ENCODE peak calls at places on chromosome 13, in five cellular contexts. One of them, this sample, is unnamed.

GRCh38 chr13:57632276-57633140 is 964 bp downstream of the PCDH17 start:
- DNase-seq in CD8-positive, alpha-beta memory T cell: no peak
- DNase-seq in bronchial epithelial cell: no peak
- DNase-seq in sigmoid colon: peak; percentile 62
- DNase-seq in psoas muscle: peak; percentile 12
- DNase-seq in this sample: no peak

GRCh38 chr13:74061939-74062595 is 72.1 kb downstream of the KLF12 start:
- DNase-seq in sigmoid colon: no peak
- DNase-seq in bronchial epithelial cell: no peak
- DNase-seq in psoas muscle: no peak
- DNase-seq in CD8-positive, alpha-beta memory T cell: peak; percentile 53
- DNase-seq in this sample: peak; percentile 23

GRCh38 chr13:33649212-33649917 is 168.6 kb upstream of the RFC3 start:
- DNase-seq in bronchial epithelial cell: peak; percentile 26
- DNase-seq in CD8-positive, alpha-beta memory T cell: no peak
- DNase-seq in psoas muscle: no peak
- DNase-seq in sigmoid colon: no peak
- DNase-seq in this sample: no peak

GRCh38 chr13:59094149-59094548 is 1069.6 kb downstream of the DIAPH3 start:
- DNase-seq in psoas muscle: no peak
- DNase-seq in CD8-positive, alpha-beta memory T cell: no peak
- DNase-seq in bronchial epithelial cell: peak; percentile 1
- DNase-seq in sigmoid colon: no peak
- DNase-seq in this sample: no peak

GRCh38 chr13:93079294-93079693 is 147.3 kb upstream of the GPC6 start:
- DNase-seq in sigmoid colon: no peak
- DNase-seq in bronchial epithelial cell: peak; percentile 4
- DNase-seq in psoas muscle: no peak
- DNase-seq in CD8-positive, alpha-beta memory T cell: no peak
- DNase-seq in this sample: no peak

GRCh38 chr13:90640976-90641375 is 706.5 kb upstream of the MIR17HG start:
- DNase-seq in bronchial epithelial cell: peak; percentile 66
- DNase-seq in psoas muscle: no peak
- DNase-seq in CD8-positive, alpha-beta memory T cell: no peak
- DNase-seq in sigmoid colon: no peak
- DNase-seq in this sample: no peak

GRCh38 chr13:22126433-22127021 is 455.7 kb downstream of the FGF9 start:
- DNase-seq in sigmoid colon: no peak
- DNase-seq in psoas muscle: no peak
- DNase-seq in CD8-positive, alpha-beta memory T cell: no peak
- DNase-seq in bronchial epithelial cell: no peak
- DNase-seq in this sample: no peak

GRCh38 chr13:110328509-110328908 is 21.4 kb downstream of the COL4A2 start:
- DNase-seq in psoas muscle: no peak
- DNase-seq in bronchial epithelial cell: no peak
- DNase-seq in sigmoid colon: peak; percentile 52
- DNase-seq in CD8-positive, alpha-beta memory T cell: no peak
- DNase-seq in this sample: no peak

GRCh38 chr13:94138831-94139230 is 340.7 kb downstream of the DCT start:
- DNase-seq in bronchial epithelial cell: no peak
- DNase-seq in psoas muscle: no peak
- DNase-seq in sigmoid colon: no peak
- DNase-seq in CD8-positive, alpha-beta memory T cell: no peak
- DNase-seq in this sample: no peak

GRCh38 chr13:21833921-21834320 is 163.0 kb downstream of the FGF9 start:
- DNase-seq in psoas muscle: no peak
- DNase-seq in sigmoid colon: no peak
- DNase-seq in bronchial epithelial cell: no peak
- DNase-seq in CD8-positive, alpha-beta memory T cell: no peak
- DNase-seq in this sample: no peak

GRCh38 chr13:76973920-76974617 is 17.8 kb upstream of the CLN5 start:
- DNase-seq in CD8-positive, alpha-beta memory T cell: no peak
- DNase-seq in psoas muscle: no peak
- DNase-seq in sigmoid colon: no peak
- DNase-seq in bronchial epithelial cell: no peak
- DNase-seq in this sample: no peak

GRCh38 chr13:33126909-33127607 is 110.8 kb downstream of the KL start:
- DNase-seq in bronchial epithelial cell: no peak
- DNase-seq in CD8-positive, alpha-beta memory T cell: no peak
- DNase-seq in sigmoid colon: peak; percentile 75
- DNase-seq in psoas muscle: peak; percentile 43
- DNase-seq in this sample: no peak

GRCh38 chr13:98033277-98034247 is 80.1 kb downstream of the IPO5 start:
- DNase-seq in bronchial epithelial cell: peak; percentile 38
- DNase-seq in CD8-positive, alpha-beta memory T cell: no peak
- DNase-seq in sigmoid colon: no peak
- DNase-seq in psoas muscle: no peak
- DNase-seq in this sample: peak; percentile 19

GRCh38 chr13:94080527-94080926 is 399.0 kb downstream of the DCT start:
- DNase-seq in psoas muscle: no peak
- DNase-seq in CD8-positive, alpha-beta memory T cell: no peak
- DNase-seq in bronchial epithelial cell: no peak
- DNase-seq in sigmoid colon: no peak
- DNase-seq in this sample: no peak

GRCh38 chr13:50679321-50679720 is 164.2 kb downstream of the DLEU7 start:
- DNase-seq in psoas muscle: no peak
- DNase-seq in bronchial epithelial cell: peak; percentile 29
- DNase-seq in sigmoid colon: no peak
- DNase-seq in CD8-positive, alpha-beta memory T cell: no peak
- DNase-seq in this sample: no peak

GRCh38 chr13:41465215-41465907 is 8.0 kb downstream of the RGCC start:
- DNase-seq in sigmoid colon: no peak
- DNase-seq in CD8-positive, alpha-beta memory T cell: peak; percentile 95
- DNase-seq in bronchial epithelial cell: peak; percentile 88
- DNase-seq in psoas muscle: peak; percentile 58
- DNase-seq in this sample: peak; percentile 10

GRCh38 chr13:75359266-75359665 is 122.7 kb downstream of the TBC1D4 start:
- DNase-seq in bronchial epithelial cell: peak; percentile 84
- DNase-seq in sigmoid colon: no peak
- DNase-seq in psoas muscle: no peak
- DNase-seq in CD8-positive, alpha-beta memory T cell: no peak
- DNase-seq in this sample: peak; percentile 71

GRCh38 chr13:55497486-55497885 is 1643.2 kb upstream of the PRR20A start:
- DNase-seq in bronchial epithelial cell: no peak
- DNase-seq in CD8-positive, alpha-beta memory T cell: no peak
- DNase-seq in psoas muscle: no peak
- DNase-seq in sigmoid colon: no peak
- DNase-seq in this sample: no peak

GRCh38 chr13:34578471-34578870 is 363.6 kb upstream of the NBEA start:
- DNase-seq in bronchial epithelial cell: peak; percentile 93
- DNase-seq in CD8-positive, alpha-beta memory T cell: no peak
- DNase-seq in psoas muscle: no peak
- DNase-seq in sigmoid colon: no peak
- DNase-seq in this sample: no peak

GRCh38 chr13:29204651-29205050 is 384.5 kb downstream of the MTUS2 start:
- DNase-seq in psoas muscle: no peak
- DNase-seq in bronchial epithelial cell: no peak
- DNase-seq in sigmoid colon: no peak
- DNase-seq in CD8-positive, alpha-beta memory T cell: no peak
- DNase-seq in this sample: no peak

GRCh38 chr13:45185286-45185685 is 15.6 kb downstream of the KCTD4 start:
- DNase-seq in sigmoid colon: no peak
- DNase-seq in psoas muscle: no peak
- DNase-seq in CD8-positive, alpha-beta memory T cell: no peak
- DNase-seq in bronchial epithelial cell: no peak
- DNase-seq in this sample: no peak
- H3K4me3 ChIP-seq in sigmoid colon: no peak overlapping the region
- H3K4me3 ChIP-seq in psoas muscle: no peak overlapping the region
- H3K4me3 ChIP-seq in CD8-positive, alpha-beta memory T cell: no peak overlapping the region
- H3K4me3 ChIP-seq in bronchial epithelial cell: no peak overlapping the region
- H3K4me3 ChIP-seq in this sample: no peak overlapping the region

DNA sequence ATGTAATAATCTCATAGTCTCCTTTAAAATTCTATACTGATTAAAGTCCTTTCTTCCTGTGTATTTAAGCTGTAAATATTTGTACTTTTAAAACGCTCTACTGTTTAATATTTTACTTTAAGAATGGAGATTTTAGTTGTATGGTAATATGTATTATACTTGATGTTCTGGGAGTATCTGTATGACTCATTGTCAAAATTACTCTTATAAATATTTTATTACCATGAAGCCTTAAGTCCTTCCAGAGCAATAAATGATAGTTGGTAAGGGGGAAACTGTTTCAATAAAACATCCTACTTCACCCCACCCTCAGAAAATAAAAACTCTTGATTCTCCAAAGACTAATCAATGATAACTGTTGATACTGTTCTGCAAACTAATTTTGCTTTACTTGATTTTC is 6.4 kb downstream of the PCDH9 start:
- DNase-seq in CD8-positive, alpha-beta memory T cell: no peak
- DNase-seq in sigmoid colon: no peak
- DNase-seq in bronchial epithelial cell: peak; percentile 13
- DNase-seq in psoas muscle: no peak
- DNase-seq in this sample: no peak
- H3K4me3 ChIP-seq in CD8-positive, alpha-beta memory T cell: no peak overlapping the region
- H3K4me3 ChIP-seq in sigmoid colon: peak overlapping the region; percentile 17
- H3K4me3 ChIP-seq in bronchial epithelial cell: no peak overlapping the region
- H3K4me3 ChIP-seq in psoas muscle: peak overlapping the region; percentile 45
- H3K4me3 ChIP-seq in this sample: no peak overlapping the region

GRCh38 chr13:67281476-67281875 is 51.3 kb upstream of the PCDH9 start:
- DNase-seq in bronchial epithelial cell: no peak
- DNase-seq in psoas muscle: no peak
- DNase-seq in CD8-positive, alpha-beta memory T cell: no peak
- DNase-seq in sigmoid colon: no peak
- DNase-seq in this sample: no peak

GRCh38 chr13:67278230-67278629 is 48.1 kb upstream of the PCDH9 start:
- DNase-seq in bronchial epithelial cell: no peak
- DNase-seq in CD8-positive, alpha-beta memory T cell: no peak
- DNase-seq in psoas muscle: no peak
- DNase-seq in sigmoid colon: no peak
- DNase-seq in this sample: no peak

GRCh38 chr13:67285611-67286010 is 55.5 kb upstream of the PCDH9 start:
- DNase-seq in CD8-positive, alpha-beta memory T cell: no peak
- DNase-seq in bronchial epithelial cell: no peak
- DNase-seq in sigmoid colon: no peak
- DNase-seq in psoas muscle: no peak
- DNase-seq in this sample: no peak

DNA sequence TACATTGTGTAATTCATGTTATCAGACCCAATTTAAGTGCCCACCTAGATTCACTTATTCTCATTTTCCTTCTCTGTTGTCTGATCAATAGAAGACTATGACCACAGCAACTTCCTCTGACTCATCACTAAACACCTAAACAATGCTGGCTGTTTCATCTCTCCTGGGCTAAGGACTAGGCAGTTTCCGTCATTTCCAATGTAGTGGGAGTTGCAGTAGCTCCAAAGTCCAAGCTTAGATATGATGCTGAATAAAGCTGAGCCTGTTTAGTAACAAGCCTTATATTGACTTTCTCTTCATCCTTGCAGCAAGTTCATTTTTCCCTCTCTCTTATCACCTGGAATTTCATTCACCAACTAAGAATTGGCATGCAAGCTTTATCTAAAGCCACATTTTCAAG is 53.5 kb upstream of the PCDH9 start:
- DNase-seq in sigmoid colon: no peak
- DNase-seq in bronchial epithelial cell: peak; percentile 11
- DNase-seq in CD8-positive, alpha-beta memory T cell: no peak
- DNase-seq in psoas muscle: no peak
- DNase-seq in this sample: no peak
- H3K4me3 ChIP-seq in sigmoid colon: no peak overlapping the region
- H3K4me3 ChIP-seq in bronchial epithelial cell: no peak overlapping the region
- H3K4me3 ChIP-seq in CD8-positive, alpha-beta memory T cell: no peak overlapping the region
- H3K4me3 ChIP-seq in psoas muscle: no peak overlapping the region
- H3K4me3 ChIP-seq in this sample: no peak overlapping the region

DNA sequence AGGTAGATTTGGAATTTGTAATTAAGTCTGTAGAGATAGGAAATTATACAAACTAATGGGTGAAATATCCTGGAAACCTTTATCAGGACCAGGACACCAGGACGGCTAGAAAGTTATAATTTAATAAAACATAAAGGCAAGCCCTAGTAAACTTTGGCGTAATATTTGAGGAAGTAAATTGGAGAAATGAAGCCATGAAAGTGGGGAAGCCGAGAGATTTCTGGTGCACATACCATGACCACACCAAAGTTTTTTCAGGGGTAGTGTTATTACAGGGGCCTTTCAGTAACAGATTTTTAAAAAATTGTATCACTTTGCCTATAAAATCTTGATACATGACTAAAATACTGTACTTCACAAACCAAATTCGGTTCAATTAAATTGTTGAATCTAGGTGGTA is 54.7 kb upstream of the URAD start:
- DNase-seq in sigmoid colon: no peak
- DNase-seq in bronchial epithelial cell: no peak
- DNase-seq in psoas muscle: no peak
- DNase-seq in CD8-positive, alpha-beta memory T cell: no peak
- DNase-seq in this sample: no peak
- H3K4me3 ChIP-seq in sigmoid colon: no peak overlapping the region
- H3K4me3 ChIP-seq in bronchial epithelial cell: no peak overlapping the region
- H3K4me3 ChIP-seq in psoas muscle: no peak overlapping the region
- H3K4me3 ChIP-seq in CD8-positive, alpha-beta memory T cell: no peak overlapping the region
- H3K4me3 ChIP-seq in this sample: no peak overlapping the region

GRCh38 chr13:20121154-20121515 is 39.7 kb downstream of the GJA3 start:
- DNase-seq in psoas muscle: no peak
- DNase-seq in bronchial epithelial cell: no peak
- DNase-seq in CD8-positive, alpha-beta memory T cell: no peak
- DNase-seq in sigmoid colon: no peak
- DNase-seq in this sample: no peak
- H3K4me3 ChIP-seq in psoas muscle: no peak overlapping the region
- H3K4me3 ChIP-seq in bronchial epithelial cell: no peak overlapping the region
- H3K4me3 ChIP-seq in CD8-positive, alpha-beta memory T cell: peak overlapping the region; percentile 32
- H3K4me3 ChIP-seq in sigmoid colon: peak overlapping the region; percentile 21
- H3K4me3 ChIP-seq in this sample: peak overlapping the region; percentile 44

DNA sequence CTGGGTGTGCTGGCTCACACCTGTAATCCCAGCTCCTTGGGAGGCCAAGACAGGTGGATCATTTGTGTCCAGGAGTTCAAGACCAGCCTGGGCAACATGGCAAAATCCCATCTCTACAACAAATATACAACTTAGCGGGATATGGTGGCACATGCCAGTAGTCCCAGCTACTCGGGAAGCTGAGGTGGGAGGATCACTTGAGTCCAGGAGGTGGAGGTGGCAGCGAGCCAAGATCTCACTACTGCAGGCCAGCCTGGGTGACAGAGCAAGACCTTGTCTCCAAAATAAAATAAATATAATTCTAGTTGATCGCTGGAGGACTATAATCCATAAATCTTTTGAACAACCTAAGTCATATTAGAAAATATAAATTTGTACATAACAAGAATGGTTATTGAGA is 1061.5 kb upstream of the PCDH9 start:
- DNase-seq in psoas muscle: no peak
- DNase-seq in bronchial epithelial cell: no peak
- DNase-seq in sigmoid colon: no peak
- DNase-seq in CD8-positive, alpha-beta memory T cell: no peak
- DNase-seq in this sample: no peak
- H3K4me3 ChIP-seq in psoas muscle: no peak overlapping the region
- H3K4me3 ChIP-seq in bronchial epithelial cell: no peak overlapping the region
- H3K4me3 ChIP-seq in sigmoid colon: no peak overlapping the region
- H3K4me3 ChIP-seq in CD8-positive, alpha-beta memory T cell: no peak overlapping the region
- H3K4me3 ChIP-seq in this sample: no peak overlapping the region

GRCh38 chr13:39597828-39598227 is 5.2 kb downstream of the LHFPL6 start:
- DNase-seq in bronchial epithelial cell: no peak
- DNase-seq in CD8-positive, alpha-beta memory T cell: no peak
- DNase-seq in psoas muscle: no peak
- DNase-seq in sigmoid colon: no peak
- DNase-seq in this sample: no peak
- H3K4me3 ChIP-seq in bronchial epithelial cell: no peak overlapping the region
- H3K4me3 ChIP-seq in CD8-positive, alpha-beta memory T cell: no peak overlapping the region
- H3K4me3 ChIP-seq in psoas muscle: peak overlapping the region; percentile 85
- H3K4me3 ChIP-seq in sigmoid colon: no peak overlapping the region
- H3K4me3 ChIP-seq in this sample: no peak overlapping the region

GRCh38 chr13:96966415-96967102 is 27.7 kb downstream of the OXGR1 start:
- DNase-seq in sigmoid colon: no peak
- DNase-seq in CD8-positive, alpha-beta memory T cell: no peak
- DNase-seq in bronchial epithelial cell: no peak
- DNase-seq in psoas muscle: no peak
- DNase-seq in this sample: no peak
- H3K4me3 ChIP-seq in sigmoid colon: no peak overlapping the region
- H3K4me3 ChIP-seq in CD8-positive, alpha-beta memory T cell: no peak overlapping the region
- H3K4me3 ChIP-seq in bronchial epithelial cell: no peak overlapping the region
- H3K4me3 ChIP-seq in psoas muscle: no peak overlapping the region
- H3K4me3 ChIP-seq in this sample: no peak overlapping the region

This sample was measured in AG04449.